ENCODE peak calls at places on chromosomes 12 and 14, in seven cellular contexts. K is brain microvascular endothelial cell, F is fibroblast of the aortic adventitia, M is mammary epithelial cell, N is A549, Z is tibial nerve, U is heart right ventricle. C is an unnamed sample.

GRCh38 chr14:63901434-63902085 is 48.8 kb downstream of the SYNE2 start:
- DNase-seq in M (peak), N (no peak), U (no peak), K (no peak), F (peak), Z (no peak), C (no peak)

GRCh38 chr12:113065126-113066007 is 8.8 kb downstream of the DTX1 start:
- DNase-seq in U (no peak), F (no peak), M (no peak), K (no peak), Z (no peak), N (no peak), C (no peak)

GRCh38 chr12:10241781-10242180 is 29.1 kb downstream of the GABARAPL1 start:
- DNase-seq in Z (no peak), N (no peak), M (no peak), U (no peak), F (no peak), K (no peak), C (no peak)

GRCh38 chr12:89846473-89846872 is 137.8 kb upstream of the ATP2B1 start:
- DNase-seq in Z (no peak), N (no peak), K (no peak), F (no peak), U (no peak), M (no peak), C (no peak)

GRCh38 chr12:77236066-77236465 is 170.7 kb upstream of the E2F7 start:
- DNase-seq in Z (no peak), K (no peak), N (no peak), F (peak), U (no peak), M (no peak), C (no peak)

GRCh38 chr14:76067536-76067935 is 82.0 kb downstream of the IFT43 start:
- DNase-seq in N (no peak), F (no peak), U (no peak), M (no peak), K (no peak), Z (no peak), C (no peak)

GRCh38 chr14:91406982-91407381 is 10.6 kb downstream of the CCDC88C start:
- DNase-seq in M (no peak), Z (no peak), U (no peak), K (no peak), N (no peak), F (no peak), C (no peak)

GRCh38 chr14:102326583-102326982 is 7.0 kb downstream of the ZNF839 start:
- DNase-seq in K (no peak), M (no peak), F (no peak), U (no peak), N (no peak), Z (no peak), C (no peak)

GRCh38 chr12:52020126-52020525 is 13.4 kb downstream of the TAMALIN start:
- DNase-seq in N (no peak), K (no peak), M (no peak), F (no peak), U (no peak), Z (no peak), C (no peak)

GRCh38 chr14:83416476-83416875 is 1882.8 kb upstream of the SEL1L start:
- DNase-seq in M (no peak), Z (no peak), N (no peak), F (no peak), U (no peak), K (no peak), C (no peak)

GRCh38 chr14:92459479-92460421 is 53.8 kb upstream of the RIN3 start:
- DNase-seq in U (peak), N (no peak), M (no peak), K (no peak), F (no peak), Z (no peak), C (no peak)

GRCh38 chr12:103705927-103706326 is 118.9 kb downstream of the STAB2 start:
- DNase-seq in U (no peak), F (no peak), K (no peak), N (peak), Z (no peak), M (no peak), C (no peak)

GRCh38 chr14:49931523-49931922 is 38.6 kb downstream of the ARF6 start:
- DNase-seq in M (no peak), U (no peak), Z (no peak), N (no peak), F (no peak), K (no peak), C (no peak)

GRCh38 chr14:96051642-96052540 is 12.7 kb downstream of the C14orf132 start:
- DNase-seq in K (no peak), N (peak), U (no peak), M (peak), F (no peak), Z (no peak), C (no peak)

GRCh38 chr14:56474419-56475022 is 105.1 kb upstream of the TMEM260 start:
- DNase-seq in M (peak), K (no peak), F (peak), U (no peak), Z (no peak), N (peak), C (no peak)

GRCh38 chr12:114995891-114996290 is 311.9 kb upstream of the TBX3 start:
- DNase-seq in M (peak), K (peak), F (no peak), N (no peak), U (no peak), Z (no peak), C (no peak)

DNA sequence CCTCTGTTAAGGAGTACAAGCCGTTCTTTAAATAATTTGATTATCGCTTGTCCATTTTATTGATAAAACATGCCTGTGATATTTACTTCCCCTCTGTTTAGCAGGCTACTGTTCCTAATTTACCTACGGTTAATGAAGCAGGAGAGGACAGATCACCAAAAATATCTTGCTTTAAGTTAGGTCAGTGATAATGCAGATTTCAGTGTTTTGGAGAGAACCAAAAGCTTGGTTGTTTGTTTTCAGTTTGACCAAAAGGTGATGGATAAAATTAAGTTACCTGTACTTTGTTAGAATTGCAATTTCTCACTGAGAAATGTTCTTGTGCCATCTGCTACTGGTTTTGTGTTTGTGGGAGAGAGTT is 958 bp downstream of the SPATS2 start:
- DNase-seq in K (no peak), N (no peak), M (no peak), U (no peak), F (no peak), Z (no peak), C (no peak)
- H3K4me3 ChIP-seq in K (peak), N (peak), M (peak), U (peak), F (peak), Z (peak), C (no peak)

DNA sequence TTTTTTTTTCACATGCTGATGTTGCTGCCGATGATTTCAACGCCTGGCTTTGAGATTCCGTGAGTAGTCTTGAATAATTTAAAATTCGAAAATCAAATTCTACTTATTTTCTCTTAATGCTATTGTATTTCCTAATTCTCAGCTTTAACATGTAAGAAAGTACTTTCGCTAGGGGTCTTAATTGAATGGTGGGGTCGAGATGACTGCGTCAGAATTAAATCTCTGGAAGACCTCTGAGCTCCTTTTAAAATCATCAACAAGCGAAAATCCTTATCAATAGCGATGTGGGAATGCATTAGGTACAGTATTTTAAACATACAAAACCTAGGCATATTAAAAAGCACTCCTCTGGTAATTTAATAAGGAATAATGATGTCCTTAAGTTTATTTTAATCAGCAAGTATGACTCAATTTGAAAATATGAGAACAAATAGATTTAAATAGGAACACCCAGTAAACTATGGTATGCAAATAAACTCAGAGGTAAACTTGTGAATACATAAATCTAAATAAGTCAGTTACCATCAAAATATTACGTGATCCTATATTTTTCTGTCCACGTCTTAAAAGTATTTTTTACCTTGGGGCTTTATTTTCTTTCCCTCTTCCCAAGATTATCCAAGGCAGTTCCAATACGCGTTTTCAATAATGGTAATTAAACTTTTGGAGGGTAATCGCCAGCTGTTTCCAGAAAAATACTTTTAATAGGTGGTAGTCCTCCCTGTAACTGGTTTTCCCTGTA is 1.4 kb downstream of the FOXA1 start:
- DNase-seq in Z (no peak), N (no peak), M (no peak), F (no peak), K (no peak), U (no peak), C (no peak)
- H3K4me3 ChIP-seq in Z (peak), N (peak), M (no peak), F (peak), K (no peak), U (peak), C (no peak)

GRCh38 chr12:121581681-121582439 is 1.0 kb upstream of the KDM2B start:
- DNase-seq in Z (no peak), M (no peak), U (peak), N (no peak), K (no peak), F (peak), C (peak)

GRCh38 chr12:121579190-121579791 is 1.5 kb downstream of the KDM2B start:
- DNase-seq in N (no peak), U (peak), F (no peak), M (no peak), Z (peak), K (no peak), C (no peak)

GRCh38 chr12:121580959-121581680 is at the start of gene KDM2B:
- DNase-seq in N (no peak), M (no peak), K (peak), U (no peak), F (peak), Z (no peak), C (peak)

GRCh38 chr12:121579981-121580868 is 598 bp downstream of the KDM2B start:
- DNase-seq in Z (peak), K (peak), N (peak), U (peak), F (peak), M (peak), C (peak)

DNA sequence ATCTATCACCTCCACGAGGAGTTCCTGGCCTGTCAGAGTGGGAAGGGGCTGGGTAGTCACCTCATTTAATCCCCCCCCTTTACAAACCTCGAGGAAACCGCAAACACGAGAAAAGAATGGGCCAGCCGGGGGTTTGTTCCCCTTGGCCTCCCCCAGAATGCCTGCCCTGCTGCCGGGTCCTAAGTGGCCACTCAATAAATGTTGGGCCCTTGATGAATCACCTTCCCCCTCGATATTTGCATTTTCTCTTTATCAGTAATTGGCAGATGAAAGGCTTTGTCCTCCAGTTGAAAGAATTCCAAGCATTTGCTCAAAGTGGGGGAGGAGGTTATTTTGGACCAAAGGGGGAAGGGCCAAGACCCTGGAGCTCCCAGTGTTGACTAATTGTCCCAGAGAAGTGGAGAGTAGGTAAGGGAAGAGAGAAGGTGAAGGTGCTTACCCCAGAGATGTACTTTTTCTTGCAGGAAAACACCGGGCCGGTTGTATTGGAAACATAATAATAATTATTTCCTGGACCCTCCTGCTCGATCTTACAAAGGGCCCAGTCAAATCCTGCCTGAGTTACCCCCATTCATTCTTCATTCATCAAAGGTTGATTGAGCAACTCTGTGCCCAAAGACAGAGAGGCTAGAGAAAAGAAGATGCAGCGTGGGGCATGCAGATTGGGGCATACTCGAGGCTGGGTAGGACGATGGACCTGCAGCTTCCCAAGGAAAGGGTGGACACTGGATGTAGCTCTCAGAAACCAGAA is 1.9 kb upstream of the KDM2B start:
- DNase-seq in K (no peak), M (no peak), N (no peak), F (peak), Z (no peak), U (no peak), C (no peak)
- H3K4me3 ChIP-seq in K (no peak), M (no peak), N (no peak), F (peak), Z (no peak), U (peak), C (no peak)

GRCh38 chr12:54039417-54040147 is 6.7 kb downstream of the HOXC5 start:
- DNase-seq in F (peak), N (no peak), Z (no peak), M (no peak), K (no peak), U (no peak), C (peak)
- H3K4me3 ChIP-seq in F (no peak), N (no peak), Z (no peak), M (no peak), K (no peak), U (no peak), C (no peak)

GRCh38 chr12:104751594-104751993 is 206.5 kb downstream of the SLC41A2 start:
- DNase-seq in U (no peak), K (no peak), M (no peak), N (no peak), F (no peak), Z (no peak), C (no peak)

GRCh38 chr12:104752016-104752415 is 206.1 kb downstream of the SLC41A2 start:
- DNase-seq in N (no peak), U (no peak), Z (no peak), K (no peak), M (no peak), F (no peak), C (no peak)

GRCh38 chr12:104751024-104751570 is 207.0 kb downstream of the SLC41A2 start:
- DNase-seq in N (no peak), K (no peak), U (no peak), Z (no peak), M (no peak), F (no peak), C (no peak)

GRCh38 chr12:104750061-104750460 is 208.0 kb downstream of the SLC41A2 start:
- DNase-seq in N (no peak), U (no peak), F (peak), Z (no peak), K (peak), M (no peak), C (no peak)

GRCh38 chr12:104752883-104753282 is 205.2 kb downstream of the SLC41A2 start:
- DNase-seq in N (no peak), K (no peak), U (no peak), M (no peak), Z (no peak), F (no peak), C (no peak)
- H3K4me3 ChIP-seq in N (no peak), K (no peak), U (no peak), M (no peak), Z (no peak), F (no peak), C (no peak)

GRCh38 chr12:118188690-118189371 is 52.9 kb downstream of the PEBP1 start:
- DNase-seq in Z (peak), M (peak), U (peak), K (peak), F (peak), N (no peak), C (peak)
- H3K4me3 ChIP-seq in Z (peak), M (no peak), U (peak), K (peak), F (peak), N (no peak), C (no peak)

GRCh38 chr14:37172936-37173613 is 669 bp upstream of the SLC25A21 start:
- DNase-seq in F (no peak), M (no peak), N (no peak), K (no peak), U (no peak), Z (no peak), C (no peak)
- H3K4me3 ChIP-seq in F (peak), M (peak), N (peak), K (peak), U (peak), Z (peak), C (no peak)

GRCh38 chr12:6644257-6644596 is 3.0 kb downstream of the ACRBP start:
- DNase-seq in Z (no peak), F (no peak), U (no peak), K (no peak), M (no peak), N (no peak), C (peak)

GRCh38 chr12:6644903-6645302 is 2.3 kb downstream of the ACRBP start:
- DNase-seq in M (no peak), K (no peak), Z (peak), N (no peak), F (peak), U (peak), C (peak)

GRCh38 chr12:6643569-6644256 is 3.5 kb downstream of the ACRBP start:
- DNase-seq in Z (no peak), U (peak), F (no peak), N (no peak), K (no peak), M (no peak), C (no peak)

GRCh38 chr12:6646276-6647082 is 753 bp downstream of the ACRBP start:
- DNase-seq in F (no peak), K (no peak), U (no peak), N (no peak), Z (no peak), M (no peak), C (no peak)

GRCh38 chr12:6647083-6647604 is at the start of gene ACRBP:
- DNase-seq in U (peak), Z (peak), F (peak), K (no peak), N (no peak), M (no peak), C (peak)
- H3K4me3 ChIP-seq in U (peak), Z (peak), F (peak), K (peak), N (no peak), M (no peak), C (peak)

DNA sequence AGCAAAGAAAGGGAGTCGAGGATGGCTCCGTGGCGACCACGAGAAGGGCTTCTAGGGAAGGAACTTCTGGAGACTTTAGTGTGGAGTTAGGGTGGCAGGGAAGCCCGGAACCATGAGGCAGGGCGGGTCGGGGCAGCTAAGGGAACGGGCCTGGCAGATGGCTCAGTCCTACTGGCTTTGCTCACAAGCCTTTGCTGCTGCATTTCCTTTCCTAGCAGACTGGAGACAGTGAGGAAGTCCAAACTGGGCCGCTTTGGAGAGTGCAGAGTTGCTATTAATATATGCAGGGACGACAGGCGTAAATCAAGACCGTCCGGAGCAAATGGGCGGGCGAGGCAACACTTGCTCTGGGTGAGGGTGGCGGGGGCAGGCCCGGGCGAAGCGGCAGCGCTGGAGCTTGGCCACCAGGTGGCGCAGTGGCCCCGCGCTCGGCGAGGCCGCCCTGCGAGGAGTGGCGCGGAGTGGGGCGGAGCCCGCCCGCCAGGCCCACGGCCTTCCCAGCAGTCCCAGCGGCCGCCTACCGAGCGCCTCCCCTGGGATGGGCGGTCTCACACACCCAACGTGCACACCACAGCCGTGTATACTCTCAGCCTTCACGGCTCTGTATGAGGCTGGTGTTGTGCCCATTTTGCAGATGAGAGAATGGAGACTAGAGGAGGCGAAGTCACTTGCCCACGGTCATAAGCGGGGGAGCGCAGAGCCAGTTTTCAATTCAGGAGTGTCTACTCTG is 24.4 kb upstream of the LRTM2 start:
- DNase-seq in K (peak), Z (peak), F (peak), U (peak), M (peak), N (peak), C (peak)
- H3K4me3 ChIP-seq in K (peak), Z (peak), F (peak), U (peak), M (peak), N (peak), C (no peak)

DNA sequence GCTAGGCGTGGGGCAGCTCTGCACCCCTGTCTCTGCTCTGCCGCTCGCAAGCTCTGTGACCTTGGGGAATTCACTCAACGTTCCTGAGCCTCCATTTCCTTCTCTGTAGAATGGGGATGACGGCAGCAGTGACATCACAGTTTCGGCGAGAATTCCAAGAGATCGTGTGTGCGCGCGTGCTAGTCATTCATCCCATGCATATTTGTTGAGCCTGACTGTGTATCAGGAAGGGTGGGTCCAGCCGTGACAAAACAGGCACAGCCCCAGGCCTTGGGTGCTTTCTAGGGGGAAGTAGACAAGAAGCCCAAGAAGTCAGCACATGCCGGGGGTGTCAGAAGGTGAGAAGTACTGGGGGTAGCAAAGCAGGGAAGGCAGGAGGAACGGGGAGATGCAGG is 145.6 kb upstream of the NCOR2 start:
- DNase-seq in Z (peak), F (peak), M (no peak), N (no peak), U (peak), K (no peak), C (peak)
- H3K4me3 ChIP-seq in Z (peak), F (no peak), M (no peak), N (no peak), U (peak), K (no peak), C (no peak)